ENCODE peak calls at places on chromosomes 16 and 17, in ten cellular contexts. Y is NCI-H1048; Q is NCI-H345; L is fibroblast of the conjunctiva; E is EL; S is NCI-H1436; G is HS-27A; I is WTC11; B is neuronal stem cell; M is stimulated activated CD8-positive, alpha-beta memory T cell treated with anti-CD3 and anti-CD28 coated beads, Interleukin-15, amount 100 ng/mL, for 1 hour. K is an unnamed sample.

GRCh38 chr17:40309938-40310510 is 1.0 kb downstream of the RARA start:
- DNase-seq in G (no peak), L (no peak), M (no peak), Q (no peak), E (no peak), I (no peak), S (no peak), B (no peak), Y (no peak), K (no peak)

GRCh38 chr16:11916524-11917285 is 949 bp upstream of the GSPT1 start:
- DNase-seq in M (no peak), Y (no peak), L (no peak), Q (no peak), I (no peak), E (peak), B (no peak), G (peak), S (no peak), K (no peak)

GRCh38 chr17:30068465-30068864 is 48.2 kb upstream of the NSRP1 start:
- DNase-seq in M (no peak), Q (no peak), Y (no peak), I (no peak), B (no peak), G (no peak), L (no peak), S (no peak), E (no peak), K (no peak)

GRCh38 chr17:49955157-49955556 is 13.8 kb upstream of the DLX4 start:
- DNase-seq in L (no peak), Y (no peak), I (no peak), B (no peak), M (no peak), S (no peak), Q (no peak), E (no peak), G (no peak), K (no peak)

GRCh38 chr17:7130626-7131467 is 16.2 kb upstream of the ASGR2 start:
- DNase-seq in E (no peak), Y (no peak), I (no peak), M (no peak), L (no peak), Q (peak), S (peak), B (no peak), G (no peak), K (no peak)

GRCh38 chr16:75589301-75589700 is 23.1 kb downstream of the GABARAPL2 start:
- DNase-seq in L (no peak), B (no peak), G (no peak), S (no peak), I (no peak), E (no peak), Q (no peak), M (no peak), Y (no peak), K (no peak)

GRCh38 chr16:64589836-64590235 is 532.0 kb downstream of the CDH11 start:
- DNase-seq in B (no peak), Y (no peak), S (no peak), E (peak), L (peak), I (no peak), G (peak), Q (no peak), M (no peak), K (no peak)

GRCh38 chr17:36089888-36090836 is at the start of gene CCL3:
- DNase-seq in Y (no peak), B (no peak), E (peak), I (no peak), M (no peak), S (no peak), Q (no peak), L (no peak), G (no peak), K (no peak)

K was measured in T follicular helper cell.